ENCODE peak calls at places on chromosomes 16 and 17, in six cellular contexts. One of them, this sample, is unnamed.

GRCh38 chr17:67942810-67943209 is 53.5 kb downstream of the C17orf58 start:
- DNase-seq in lower lobe of right lung: no peak
- DNase-seq in spleen: no peak
- DNase-seq in thoracic aorta: no peak
- DNase-seq in cardiac muscle cell: peak; percentile 7
- DNase-seq in psoas muscle: no peak
- DNase-seq in this sample: no peak

GRCh38 chr17:17613708-17614114 is 22.2 kb upstream of the PEMT start:
- DNase-seq in lower lobe of right lung: no peak
- DNase-seq in spleen: no peak
- DNase-seq in psoas muscle: no peak
- DNase-seq in thoracic aorta: no peak
- DNase-seq in cardiac muscle cell: peak; percentile 80
- DNase-seq in this sample: peak; percentile 43

GRCh38 chr17:46818319-46818928 is at the start of gene WNT3:
- DNase-seq in cardiac muscle cell: peak; percentile 36
- DNase-seq in spleen: peak; percentile 89
- DNase-seq in thoracic aorta: no peak
- DNase-seq in psoas muscle: no peak
- DNase-seq in lower lobe of right lung: peak; percentile 51
- DNase-seq in this sample: no peak

GRCh38 chr16:17070882-17071592 is 399.7 kb downstream of the XYLT1 start:
- DNase-seq in thoracic aorta: no peak
- DNase-seq in cardiac muscle cell: peak; percentile 8
- DNase-seq in psoas muscle: no peak
- DNase-seq in spleen: peak; percentile 87
- DNase-seq in lower lobe of right lung: peak; percentile 74
- DNase-seq in this sample: no peak

GRCh38 chr17:214881-215331 is 33.5 kb upstream of the DOC2B start:
- DNase-seq in cardiac muscle cell: no peak
- DNase-seq in psoas muscle: peak; percentile 65
- DNase-seq in spleen: peak; percentile 77
- DNase-seq in lower lobe of right lung: no peak
- DNase-seq in thoracic aorta: no peak
- DNase-seq in this sample: no peak

GRCh38 chr17:39069114-39069756 is 82.2 kb downstream of the PLXDC1 start:
- DNase-seq in spleen: no peak
- DNase-seq in psoas muscle: no peak
- DNase-seq in cardiac muscle cell: peak; percentile 64
- DNase-seq in lower lobe of right lung: no peak
- DNase-seq in thoracic aorta: no peak
- DNase-seq in this sample: no peak

GRCh38 chr16:23950898-23951297 is 115.1 kb downstream of the PRKCB start:
- DNase-seq in spleen: no peak
- DNase-seq in lower lobe of right lung: no peak
- DNase-seq in cardiac muscle cell: no peak
- DNase-seq in psoas muscle: no peak
- DNase-seq in thoracic aorta: no peak
- DNase-seq in this sample: no peak

GRCh38 chr16:48013476-48013875 is 142.3 kb downstream of the ABCC12 start:
- DNase-seq in cardiac muscle cell: no peak
- DNase-seq in spleen: no peak
- DNase-seq in psoas muscle: no peak
- DNase-seq in thoracic aorta: no peak
- DNase-seq in lower lobe of right lung: no peak
- DNase-seq in this sample: peak; percentile 87

GRCh38 chr17:77372444-77373297 is 231.9 kb downstream of the SEC14L1 start:
- DNase-seq in spleen: peak; percentile 95
- DNase-seq in cardiac muscle cell: peak; percentile 96
- DNase-seq in psoas muscle: peak; percentile 90
- DNase-seq in thoracic aorta: no peak
- DNase-seq in lower lobe of right lung: peak; percentile 86
- DNase-seq in this sample: no peak

GRCh38 chr17:81914103-81914850 is 3.1 kb upstream of the PCYT2 start:
- DNase-seq in cardiac muscle cell: no peak
- DNase-seq in psoas muscle: no peak
- DNase-seq in lower lobe of right lung: no peak
- DNase-seq in spleen: no peak
- DNase-seq in thoracic aorta: no peak
- DNase-seq in this sample: no peak

GRCh38 chr17:63549289-63549945 is 860 bp upstream of the DCAF7 start:
- DNase-seq in thoracic aorta: no peak
- DNase-seq in spleen: no peak
- DNase-seq in cardiac muscle cell: no peak
- DNase-seq in lower lobe of right lung: no peak
- DNase-seq in psoas muscle: no peak
- DNase-seq in this sample: no peak

GRCh38 chr17:72338847-72339790 is 218.3 kb downstream of the SOX9 start:
- DNase-seq in lower lobe of right lung: no peak
- DNase-seq in spleen: no peak
- DNase-seq in cardiac muscle cell: peak; percentile 33
- DNase-seq in psoas muscle: no peak
- DNase-seq in thoracic aorta: no peak
- DNase-seq in this sample: peak; percentile 92

GRCh38 chr16:30805056-30805369 is 18.0 kb upstream of the ZNF629 start:
- DNase-seq in thoracic aorta: no peak
- DNase-seq in lower lobe of right lung: peak; percentile 52
- DNase-seq in spleen: peak; percentile 69
- DNase-seq in psoas muscle: no peak
- DNase-seq in cardiac muscle cell: no peak
- DNase-seq in this sample: no peak

GRCh38 chr16:71762186-71762585 is 37.7 kb upstream of the PHLPP2 start:
- DNase-seq in cardiac muscle cell: no peak
- DNase-seq in thoracic aorta: no peak
- DNase-seq in spleen: no peak
- DNase-seq in lower lobe of right lung: no peak
- DNase-seq in psoas muscle: no peak
- DNase-seq in this sample: no peak

GRCh38 chr16:86597880-86598606 is 19.7 kb downstream of the FOXL1 start:
- DNase-seq in psoas muscle: no peak
- DNase-seq in spleen: no peak
- DNase-seq in thoracic aorta: no peak
- DNase-seq in cardiac muscle cell: no peak
- DNase-seq in lower lobe of right lung: no peak
- DNase-seq in this sample: no peak

GRCh38 chr17:20944014-20944905 is 98.6 kb downstream of the USP22 start:
- DNase-seq in lower lobe of right lung: peak; percentile 62
- DNase-seq in psoas muscle: no peak
- DNase-seq in thoracic aorta: no peak
- DNase-seq in spleen: no peak
- DNase-seq in cardiac muscle cell: peak; percentile 49
- DNase-seq in this sample: no peak

GRCh38 chr17:35432176-35433074 is at the start of gene SLFN12:
- DNase-seq in psoas muscle: peak; percentile 57
- DNase-seq in lower lobe of right lung: peak; percentile 62
- DNase-seq in cardiac muscle cell: peak; percentile 45
- DNase-seq in spleen: peak; percentile 76
- DNase-seq in thoracic aorta: no peak
- DNase-seq in this sample: peak; percentile 94

GRCh38 chr17:53924530-53925455 is 102.1 kb downstream of the KIF2B start:
- DNase-seq in thoracic aorta: no peak
- DNase-seq in lower lobe of right lung: no peak
- DNase-seq in psoas muscle: no peak
- DNase-seq in spleen: no peak
- DNase-seq in cardiac muscle cell: no peak
- DNase-seq in this sample: peak; percentile 25

GRCh38 chr17:39791296-39791992 is 53.7 kb downstream of the GRB7 start:
- DNase-seq in psoas muscle: no peak
- DNase-seq in thoracic aorta: no peak
- DNase-seq in lower lobe of right lung: no peak
- DNase-seq in spleen: no peak
- DNase-seq in cardiac muscle cell: no peak
- DNase-seq in this sample: no peak

GRCh38 chr16:50419116-50419515 is 50.3 kb upstream of the BRD7 start:
- DNase-seq in lower lobe of right lung: no peak
- DNase-seq in psoas muscle: no peak
- DNase-seq in thoracic aorta: no peak
- DNase-seq in spleen: no peak
- DNase-seq in cardiac muscle cell: no peak
- DNase-seq in this sample: no peak

GRCh38 chr16:3025032-3026002 is 1.5 kb downstream of the THOC6 start:
- DNase-seq in thoracic aorta: no peak
- DNase-seq in spleen: peak; percentile 78
- DNase-seq in psoas muscle: no peak
- DNase-seq in cardiac muscle cell: no peak
- DNase-seq in lower lobe of right lung: no peak
- DNase-seq in this sample: no peak

GRCh38 chr17:33520404-33521032 is 227.4 kb upstream of the ASIC2 start:
- DNase-seq in psoas muscle: no peak
- DNase-seq in spleen: no peak
- DNase-seq in cardiac muscle cell: peak; percentile 71
- DNase-seq in lower lobe of right lung: peak; percentile 51
- DNase-seq in thoracic aorta: no peak
- DNase-seq in this sample: no peak

GRCh38 chr16:11978080-11978479 is 1.5 kb downstream of the SNX29 start:
- DNase-seq in lower lobe of right lung: no peak
- DNase-seq in spleen: no peak
- DNase-seq in thoracic aorta: no peak
- DNase-seq in cardiac muscle cell: no peak
- DNase-seq in psoas muscle: no peak
- DNase-seq in this sample: no peak
- H3K4me3 ChIP-seq in lower lobe of right lung: peak overlapping the region; percentile 93
- H3K4me3 ChIP-seq in spleen: peak overlapping the region; percentile 88
- H3K4me3 ChIP-seq in thoracic aorta: peak overlapping the region; percentile 71
- H3K4me3 ChIP-seq in cardiac muscle cell: no peak overlapping the region
- H3K4me3 ChIP-seq in psoas muscle: peak overlapping the region; percentile 80
- H3K4me3 ChIP-seq in this sample: no peak overlapping the region

GRCh38 chr16:74984670-74985411 is at the start of gene WDR59:
- DNase-seq in spleen: peak; percentile 99
- DNase-seq in lower lobe of right lung: peak; percentile 100
- DNase-seq in thoracic aorta: peak; percentile 100
- DNase-seq in cardiac muscle cell: peak; percentile 100
- DNase-seq in psoas muscle: peak; percentile 99
- DNase-seq in this sample: peak; percentile 98
- TF ChIP-seq CTCF in spleen: no peak
- TF ChIP-seq CTCF in lower lobe of right lung: no peak
- TF ChIP-seq CTCF in thoracic aorta: no peak
- TF ChIP-seq CTCF in cardiac muscle cell: no peak
- TF ChIP-seq CTCF in psoas muscle: no peak
- TF ChIP-seq CTCF in this sample: no peak

GRCh38 chr16:28621756-28622155 is 11.9 kb upstream of the SULT1A1 start:
- DNase-seq in spleen: no peak
- DNase-seq in lower lobe of right lung: no peak
- DNase-seq in thoracic aorta: no peak
- DNase-seq in cardiac muscle cell: no peak
- DNase-seq in psoas muscle: no peak
- DNase-seq in this sample: no peak

GRCh38 chr16:28623172-28623711 is 13.4 kb upstream of the SULT1A1 start:
- DNase-seq in thoracic aorta: no peak
- DNase-seq in cardiac muscle cell: no peak
- DNase-seq in psoas muscle: peak; percentile 74
- DNase-seq in spleen: peak; percentile 89
- DNase-seq in lower lobe of right lung: peak; percentile 79
- DNase-seq in this sample: no peak
- H3K36me3 ChIP-seq in thoracic aorta: no peaks in the 10 kb centered on the region
- H3K36me3 ChIP-seq in cardiac muscle cell: no peaks in the 10 kb centered on the region
- H3K36me3 ChIP-seq in psoas muscle: peaks cover 17% of the 10 kb centered on the region
- H3K36me3 ChIP-seq in spleen: no peaks in the 10 kb centered on the region
- H3K36me3 ChIP-seq in lower lobe of right lung: peaks cover 5% of the 10 kb centered on the region
- H3K36me3 ChIP-seq in this sample: no peaks in the 10 kb centered on the region

DNA sequence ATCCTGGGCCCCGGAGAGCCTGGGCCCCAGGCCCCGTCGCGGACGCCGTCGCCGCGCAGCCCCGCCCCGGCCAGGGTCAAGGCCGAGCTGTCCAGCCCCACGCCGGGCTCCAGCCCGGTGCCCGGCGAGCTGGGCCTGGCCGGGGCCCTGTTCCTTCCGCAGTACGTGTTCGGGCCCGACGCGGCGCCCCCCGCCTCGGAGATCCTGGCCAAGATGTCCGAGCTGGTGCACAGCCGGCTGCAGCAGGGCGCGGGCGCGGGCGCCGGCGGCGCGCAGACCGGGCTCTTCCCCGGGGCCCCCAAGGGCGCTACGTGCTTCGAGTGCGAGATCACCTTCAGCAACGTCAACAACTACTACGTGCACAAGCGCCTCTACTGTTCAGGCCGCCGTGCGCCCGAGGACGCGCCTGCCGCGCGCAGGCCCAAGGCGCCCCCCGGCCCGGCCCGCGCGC is 36.8 kb upstream of the ZC3H18 start:
- DNase-seq in cardiac muscle cell: no peak
- DNase-seq in psoas muscle: peak; percentile 60
- DNase-seq in thoracic aorta: no peak
- DNase-seq in spleen: no peak
- DNase-seq in lower lobe of right lung: peak; percentile 57
- DNase-seq in this sample: no peak
- H3K4me3 ChIP-seq in cardiac muscle cell: no peak overlapping the region
- H3K4me3 ChIP-seq in psoas muscle: peak overlapping the region; percentile 70
- H3K4me3 ChIP-seq in thoracic aorta: peak overlapping the region; percentile 56
- H3K4me3 ChIP-seq in spleen: no peak overlapping the region
- H3K4me3 ChIP-seq in lower lobe of right lung: peak overlapping the region; percentile 72
- H3K4me3 ChIP-seq in this sample: peak overlapping the region; percentile 15

DNA sequence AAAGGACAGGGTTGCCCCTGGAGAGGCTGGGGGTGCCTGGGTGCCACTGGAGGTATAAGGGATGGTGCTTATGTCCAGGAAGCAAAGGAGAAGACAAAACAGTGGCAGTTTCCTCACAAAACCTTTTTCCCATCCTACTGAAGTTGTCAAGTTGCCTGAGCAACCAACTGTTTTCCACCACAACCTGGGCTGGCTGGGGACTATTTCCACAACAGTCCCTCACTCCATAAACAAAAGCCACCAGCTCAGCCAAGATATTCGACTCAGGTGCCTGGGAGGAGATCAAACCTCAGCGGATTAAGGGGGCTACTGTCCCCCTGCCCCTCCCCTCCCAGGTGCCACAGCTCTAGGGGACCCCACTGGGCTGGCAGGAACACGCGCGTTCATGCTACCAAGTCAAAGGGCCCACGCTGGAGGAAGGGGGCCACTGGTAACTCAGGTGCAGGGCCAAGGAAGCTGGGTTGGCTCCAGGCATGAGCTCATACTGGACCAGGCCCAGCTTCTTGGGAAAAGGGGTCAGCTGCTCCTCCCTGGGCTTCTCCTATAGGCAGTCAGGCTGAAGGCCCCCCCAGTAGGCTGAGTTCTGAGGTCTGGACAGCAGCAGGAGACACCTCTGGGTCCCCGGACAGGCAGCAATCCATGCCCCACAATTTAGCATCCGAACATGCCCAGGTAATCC is 45.7 kb upstream of the MRPS23 start:
- DNase-seq in lower lobe of right lung: peak; percentile 48
- DNase-seq in psoas muscle: peak; percentile 68
- DNase-seq in spleen: no peak
- DNase-seq in cardiac muscle cell: no peak
- DNase-seq in thoracic aorta: no peak
- DNase-seq in this sample: no peak
- TF ChIP-seq CTCF in lower lobe of right lung: no peak
- TF ChIP-seq CTCF in psoas muscle: no peak
- TF ChIP-seq CTCF in spleen: no peak
- TF ChIP-seq CTCF in cardiac muscle cell: no peak
- TF ChIP-seq CTCF in thoracic aorta: no peak
- TF ChIP-seq CTCF in this sample: no peak

GRCh38 chr17:29357821-29358232 is 32.3 kb upstream of the TAOK1 start:
- DNase-seq in psoas muscle: no peak
- DNase-seq in spleen: no peak
- DNase-seq in thoracic aorta: no peak
- DNase-seq in lower lobe of right lung: no peak
- DNase-seq in cardiac muscle cell: no peak
- DNase-seq in this sample: no peak
- H3K36me3 ChIP-seq in psoas muscle: no peaks in the 10 kb centered on the region
- H3K36me3 ChIP-seq in spleen: no peaks in the 10 kb centered on the region
- H3K36me3 ChIP-seq in thoracic aorta: no peaks in the 10 kb centered on the region
- H3K36me3 ChIP-seq in lower lobe of right lung: no peaks in the 10 kb centered on the region
- H3K36me3 ChIP-seq in cardiac muscle cell: no peaks in the 10 kb centered on the region
- H3K36me3 ChIP-seq in this sample: no peaks in the 10 kb centered on the region